ENCODE peak calls at places on chromosomes 5 and 9, in seven cellular contexts. One of them, this sample, is unnamed.

GRCh38 chr5:157100140-157100679 is 8.6 kb downstream of the HAVCR2 start:
- DNase-seq in adrenal gland: peak; percentile 61
- DNase-seq in mammary epithelial cell: no peak
- DNase-seq in NT2/D1: no peak
- DNase-seq in cardiac muscle cell: peak; percentile 33
- DNase-seq in breast epithelium: no peak
- DNase-seq in thyroid gland: no peak
- DNase-seq in this sample: no peak

GRCh38 chr5:129459485-129460120 is 495 bp upstream of the ADAMTS19 start:
- DNase-seq in mammary epithelial cell: peak; percentile 4
- DNase-seq in cardiac muscle cell: peak; percentile 66
- DNase-seq in breast epithelium: no peak
- DNase-seq in thyroid gland: no peak
- DNase-seq in adrenal gland: no peak
- DNase-seq in NT2/D1: peak; percentile 11
- DNase-seq in this sample: no peak

GRCh38 chr9:84772511-84772910 is 103.0 kb downstream of the NTRK2 start:
- DNase-seq in adrenal gland: no peak
- DNase-seq in thyroid gland: no peak
- DNase-seq in breast epithelium: no peak
- DNase-seq in NT2/D1: no peak
- DNase-seq in mammary epithelial cell: no peak
- DNase-seq in cardiac muscle cell: no peak
- DNase-seq in this sample: no peak

GRCh38 chr5:96157841-96158291 is 196.2 kb upstream of the ELL2 start:
- DNase-seq in adrenal gland: no peak
- DNase-seq in thyroid gland: no peak
- DNase-seq in cardiac muscle cell: no peak
- DNase-seq in breast epithelium: no peak
- DNase-seq in NT2/D1: no peak
- DNase-seq in mammary epithelial cell: peak; percentile 58
- DNase-seq in this sample: no peak

GRCh38 chr5:157559301-157559700 is 16.3 kb downstream of the ADAM19 start:
- DNase-seq in mammary epithelial cell: peak; percentile 74
- DNase-seq in cardiac muscle cell: peak; percentile 71
- DNase-seq in NT2/D1: no peak
- DNase-seq in breast epithelium: no peak
- DNase-seq in adrenal gland: peak; percentile 51
- DNase-seq in thyroid gland: no peak
- DNase-seq in this sample: no peak

GRCh38 chr9:107106416-107106815 is 176.7 kb upstream of the RAD23B start:
- DNase-seq in breast epithelium: no peak
- DNase-seq in thyroid gland: no peak
- DNase-seq in cardiac muscle cell: no peak
- DNase-seq in NT2/D1: no peak
- DNase-seq in mammary epithelial cell: no peak
- DNase-seq in adrenal gland: no peak
- DNase-seq in this sample: no peak

GRCh38 chr5:154179846-154180710 is 10.5 kb upstream of the GALNT10 start:
- DNase-seq in thyroid gland: peak; percentile 39
- DNase-seq in breast epithelium: no peak
- DNase-seq in mammary epithelial cell: peak; percentile 30
- DNase-seq in adrenal gland: peak; percentile 60
- DNase-seq in cardiac muscle cell: peak; percentile 80
- DNase-seq in NT2/D1: no peak
- DNase-seq in this sample: no peak

GRCh38 chr5:143685416-143685815 is 126.5 kb upstream of the HMHB1 start:
- DNase-seq in adrenal gland: no peak
- DNase-seq in NT2/D1: no peak
- DNase-seq in mammary epithelial cell: no peak
- DNase-seq in thyroid gland: no peak
- DNase-seq in cardiac muscle cell: peak; percentile 51
- DNase-seq in breast epithelium: no peak
- DNase-seq in this sample: no peak

GRCh38 chr5:35023531-35024178 is 24.1 kb downstream of the AGXT2 start:
- DNase-seq in mammary epithelial cell: no peak
- DNase-seq in NT2/D1: no peak
- DNase-seq in breast epithelium: no peak
- DNase-seq in thyroid gland: no peak
- DNase-seq in adrenal gland: no peak
- DNase-seq in cardiac muscle cell: no peak
- DNase-seq in this sample: no peak

GRCh38 chr5:115583474-115583873 is 18.8 kb downstream of the TICAM2 start:
- DNase-seq in NT2/D1: no peak
- DNase-seq in cardiac muscle cell: peak; percentile 91
- DNase-seq in adrenal gland: no peak
- DNase-seq in breast epithelium: no peak
- DNase-seq in mammary epithelial cell: no peak
- DNase-seq in thyroid gland: no peak
- DNase-seq in this sample: no peak

GRCh38 chr5:33480876-33481275 is 40.1 kb downstream of the TARS1 start:
- DNase-seq in mammary epithelial cell: no peak
- DNase-seq in cardiac muscle cell: no peak
- DNase-seq in thyroid gland: no peak
- DNase-seq in breast epithelium: no peak
- DNase-seq in NT2/D1: no peak
- DNase-seq in adrenal gland: no peak
- DNase-seq in this sample: no peak

GRCh38 chr5:88396635-88397285 is 128.1 kb upstream of the TMEM161B start:
- DNase-seq in mammary epithelial cell: no peak
- DNase-seq in thyroid gland: no peak
- DNase-seq in breast epithelium: no peak
- DNase-seq in adrenal gland: no peak
- DNase-seq in cardiac muscle cell: no peak
- DNase-seq in NT2/D1: no peak
- DNase-seq in this sample: no peak

GRCh38 chr5:101658433-101658832 is 637.7 kb downstream of the SLCO4C1 start:
- DNase-seq in thyroid gland: no peak
- DNase-seq in breast epithelium: no peak
- DNase-seq in adrenal gland: no peak
- DNase-seq in cardiac muscle cell: no peak
- DNase-seq in mammary epithelial cell: no peak
- DNase-seq in NT2/D1: no peak
- DNase-seq in this sample: no peak

GRCh38 chr9:36148652-36149051 is 12.1 kb downstream of the GLIPR2 start:
- DNase-seq in adrenal gland: peak; percentile 99
- DNase-seq in cardiac muscle cell: peak; percentile 98
- DNase-seq in NT2/D1: no peak
- DNase-seq in thyroid gland: peak; percentile 77
- DNase-seq in mammary epithelial cell: peak; percentile 92
- DNase-seq in breast epithelium: peak; percentile 90
- DNase-seq in this sample: peak; percentile 70

GRCh38 chr5:72498284-72498683 is 8.9 kb downstream of the ZNF366 start:
- DNase-seq in cardiac muscle cell: peak; percentile 54
- DNase-seq in thyroid gland: no peak
- DNase-seq in NT2/D1: no peak
- DNase-seq in mammary epithelial cell: peak; percentile 53
- DNase-seq in adrenal gland: no peak
- DNase-seq in breast epithelium: no peak
- DNase-seq in this sample: no peak

GRCh38 chr5:126472538-126472889 is 49.3 kb downstream of the GRAMD2B start:
- DNase-seq in breast epithelium: no peak
- DNase-seq in mammary epithelial cell: no peak
- DNase-seq in NT2/D1: no peak
- DNase-seq in adrenal gland: no peak
- DNase-seq in cardiac muscle cell: no peak
- DNase-seq in thyroid gland: no peak
- DNase-seq in this sample: no peak

GRCh38 chr5:136018814-136019777 is 9.7 kb upstream of the TGFBI start:
- DNase-seq in NT2/D1: no peak
- DNase-seq in thyroid gland: peak; percentile 53
- DNase-seq in mammary epithelial cell: peak; percentile 41
- DNase-seq in breast epithelium: peak; percentile 33
- DNase-seq in adrenal gland: no peak
- DNase-seq in cardiac muscle cell: peak; percentile 98
- DNase-seq in this sample: no peak

GRCh38 chr5:119355244-119355635 is 579 bp upstream of the TNFAIP8 start:
- DNase-seq in breast epithelium: no peak
- DNase-seq in cardiac muscle cell: no peak
- DNase-seq in adrenal gland: no peak
- DNase-seq in NT2/D1: peak; percentile 36
- DNase-seq in thyroid gland: peak; percentile 39
- DNase-seq in mammary epithelial cell: no peak
- DNase-seq in this sample: peak; percentile 50

GRCh38 chr5:119357309-119357708 is 1.5 kb downstream of the TNFAIP8 start:
- DNase-seq in cardiac muscle cell: no peak
- DNase-seq in breast epithelium: no peak
- DNase-seq in mammary epithelial cell: no peak
- DNase-seq in adrenal gland: no peak
- DNase-seq in thyroid gland: no peak
- DNase-seq in NT2/D1: no peak
- DNase-seq in this sample: no peak

GRCh38 chr5:119357815-119358559 is 2.2 kb downstream of the TNFAIP8 start:
- DNase-seq in cardiac muscle cell: no peak
- DNase-seq in breast epithelium: no peak
- DNase-seq in thyroid gland: no peak
- DNase-seq in NT2/D1: no peak
- DNase-seq in mammary epithelial cell: no peak
- DNase-seq in adrenal gland: no peak
- DNase-seq in this sample: no peak

GRCh38 chr5:119355636-119356383 is at the start of gene TNFAIP8:
- DNase-seq in thyroid gland: peak; percentile 81
- DNase-seq in cardiac muscle cell: peak; percentile 66
- DNase-seq in mammary epithelial cell: peak; percentile 76
- DNase-seq in adrenal gland: peak; percentile 54
- DNase-seq in NT2/D1: no peak
- DNase-seq in breast epithelium: peak; percentile 31
- DNase-seq in this sample: peak; percentile 47

GRCh38 chr5:119356384-119357188 is 767 bp downstream of the TNFAIP8 start:
- DNase-seq in NT2/D1: no peak
- DNase-seq in thyroid gland: no peak
- DNase-seq in cardiac muscle cell: peak; percentile 33
- DNase-seq in mammary epithelial cell: no peak
- DNase-seq in breast epithelium: no peak
- DNase-seq in adrenal gland: no peak
- DNase-seq in this sample: no peak
- H3K4me1 ChIP-seq in NT2/D1: peaks cover 2% of the 10 kb centered on the region
- H3K4me1 ChIP-seq in thyroid gland: peaks cover 54% of the 10 kb centered on the region
- H3K4me1 ChIP-seq in cardiac muscle cell: peaks cover 42% of the 10 kb centered on the region
- H3K4me1 ChIP-seq in mammary epithelial cell: peaks cover 46% of the 10 kb centered on the region
- H3K4me1 ChIP-seq in breast epithelium: no peaks in the 10 kb centered on the region
- H3K4me1 ChIP-seq in adrenal gland: peaks cover 5% of the 10 kb centered on the region
- H3K4me1 ChIP-seq in this sample: peaks cover 71% of the 10 kb centered on the region

GRCh38 chr9:88953401-88954029 is 37.8 kb upstream of the S1PR3 start:
- DNase-seq in cardiac muscle cell: peak; percentile 72
- DNase-seq in thyroid gland: no peak
- DNase-seq in adrenal gland: no peak
- DNase-seq in NT2/D1: no peak
- DNase-seq in mammary epithelial cell: peak; percentile 67
- DNase-seq in breast epithelium: no peak
- DNase-seq in this sample: no peak
- H3K4me3 ChIP-seq in cardiac muscle cell: no peak overlapping the region
- H3K4me3 ChIP-seq in thyroid gland: no peak overlapping the region
- H3K4me3 ChIP-seq in adrenal gland: no peak overlapping the region
- H3K4me3 ChIP-seq in NT2/D1: no peak overlapping the region
- H3K4me3 ChIP-seq in mammary epithelial cell: no peak overlapping the region
- H3K4me3 ChIP-seq in breast epithelium: peak overlapping the region; percentile 3
- H3K4me3 ChIP-seq in this sample: no peak overlapping the region

GRCh38 chr5:38638656-38639055 is 82.2 kb upstream of the LIFR start:
- DNase-seq in adrenal gland: no peak
- DNase-seq in mammary epithelial cell: no peak
- DNase-seq in breast epithelium: no peak
- DNase-seq in thyroid gland: peak; percentile 14
- DNase-seq in cardiac muscle cell: no peak
- DNase-seq in NT2/D1: no peak
- DNase-seq in this sample: no peak

GRCh38 chr5:38641003-38641402 is 84.6 kb upstream of the LIFR start:
- DNase-seq in cardiac muscle cell: peak; percentile 33
- DNase-seq in adrenal gland: no peak
- DNase-seq in thyroid gland: no peak
- DNase-seq in mammary epithelial cell: no peak
- DNase-seq in NT2/D1: no peak
- DNase-seq in breast epithelium: no peak
- DNase-seq in this sample: no peak

GRCh38 chr5:38636626-38637025 is 80.2 kb upstream of the LIFR start:
- DNase-seq in thyroid gland: peak; percentile 76
- DNase-seq in mammary epithelial cell: no peak
- DNase-seq in breast epithelium: no peak
- DNase-seq in cardiac muscle cell: no peak
- DNase-seq in NT2/D1: no peak
- DNase-seq in adrenal gland: no peak
- DNase-seq in this sample: no peak

GRCh38 chr5:38640012-38640395 is 83.6 kb upstream of the LIFR start:
- DNase-seq in adrenal gland: no peak
- DNase-seq in cardiac muscle cell: peak; percentile 55
- DNase-seq in thyroid gland: no peak
- DNase-seq in NT2/D1: no peak
- DNase-seq in breast epithelium: no peak
- DNase-seq in mammary epithelial cell: no peak
- DNase-seq in this sample: no peak

GRCh38 chr5:38639377-38640011 is 83.0 kb upstream of the LIFR start:
- DNase-seq in thyroid gland: peak; percentile 30
- DNase-seq in NT2/D1: no peak
- DNase-seq in adrenal gland: no peak
- DNase-seq in breast epithelium: no peak
- DNase-seq in mammary epithelial cell: no peak
- DNase-seq in cardiac muscle cell: no peak
- DNase-seq in this sample: no peak
- H3K4me1 ChIP-seq in thyroid gland: peaks cover 50% of the 10 kb centered on the region
- H3K4me1 ChIP-seq in NT2/D1: no peaks in the 10 kb centered on the region
- H3K4me1 ChIP-seq in adrenal gland: no peaks in the 10 kb centered on the region
- H3K4me1 ChIP-seq in breast epithelium: peaks cover 5% of the 10 kb centered on the region
- H3K4me1 ChIP-seq in mammary epithelial cell: no peaks in the 10 kb centered on the region
- H3K4me1 ChIP-seq in cardiac muscle cell: peaks cover 13% of the 10 kb centered on the region
- H3K4me1 ChIP-seq in this sample: no peaks in the 10 kb centered on the region

GRCh38 chr9:128435611-128436010 is 15.0 kb downstream of the CERCAM start:
- DNase-seq in mammary epithelial cell: no peak
- DNase-seq in adrenal gland: no peak
- DNase-seq in thyroid gland: no peak
- DNase-seq in breast epithelium: no peak
- DNase-seq in cardiac muscle cell: no peak
- DNase-seq in NT2/D1: no peak
- DNase-seq in this sample: no peak

GRCh38 chr9:128442150-128442549 is 13.7 kb upstream of the ODF2 start:
- DNase-seq in cardiac muscle cell: no peak
- DNase-seq in thyroid gland: no peak
- DNase-seq in breast epithelium: no peak
- DNase-seq in adrenal gland: no peak
- DNase-seq in NT2/D1: no peak
- DNase-seq in mammary epithelial cell: no peak
- DNase-seq in this sample: no peak

GRCh38 chr9:128434340-128434739 is 13.7 kb downstream of the CERCAM start:
- DNase-seq in NT2/D1: no peak
- DNase-seq in thyroid gland: no peak
- DNase-seq in mammary epithelial cell: no peak
- DNase-seq in breast epithelium: no peak
- DNase-seq in adrenal gland: no peak
- DNase-seq in cardiac muscle cell: no peak
- DNase-seq in this sample: no peak

GRCh38 chr9:128438343-128439109 is 17.3 kb upstream of the ODF2 start:
- DNase-seq in thyroid gland: peak; percentile 82
- DNase-seq in cardiac muscle cell: peak; percentile 93
- DNase-seq in breast epithelium: peak; percentile 63
- DNase-seq in mammary epithelial cell: peak; percentile 47
- DNase-seq in adrenal gland: peak; percentile 93
- DNase-seq in NT2/D1: no peak
- DNase-seq in this sample: peak; percentile 53

DNA sequence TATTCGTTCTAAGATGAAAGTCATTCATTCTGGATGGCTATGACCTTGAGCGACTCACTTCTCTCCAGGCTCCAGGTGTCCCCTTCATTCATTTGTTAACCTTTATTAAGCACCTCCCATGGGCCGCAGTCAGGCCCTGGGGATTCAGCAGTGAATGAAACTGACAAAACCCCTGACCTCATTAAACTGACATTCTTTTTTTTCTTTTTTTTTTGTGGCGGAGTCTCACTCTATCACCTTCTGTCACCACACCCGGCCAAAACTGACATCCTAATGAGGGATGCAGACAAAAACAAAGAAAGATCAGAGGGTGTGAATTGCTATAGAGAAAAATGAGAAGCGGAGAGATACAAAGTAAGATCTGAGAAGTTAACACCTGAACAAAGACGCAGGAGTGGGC is 16.5 kb upstream of the ODF2 start:
- DNase-seq in cardiac muscle cell: no peak
- DNase-seq in thyroid gland: no peak
- DNase-seq in mammary epithelial cell: no peak
- DNase-seq in breast epithelium: no peak
- DNase-seq in adrenal gland: no peak
- DNase-seq in NT2/D1: no peak
- DNase-seq in this sample: no peak
- H3K4me3 ChIP-seq in cardiac muscle cell: no peak overlapping the region
- H3K4me3 ChIP-seq in thyroid gland: no peak overlapping the region
- H3K4me3 ChIP-seq in mammary epithelial cell: no peak overlapping the region
- H3K4me3 ChIP-seq in breast epithelium: no peak overlapping the region
- H3K4me3 ChIP-seq in adrenal gland: no peak overlapping the region
- H3K4me3 ChIP-seq in NT2/D1: no peak overlapping the region
- H3K4me3 ChIP-seq in this sample: no peak overlapping the region

This sample was measured in effector memory CD4-positive, alpha-beta T cell.